ENCODE peak calls at places on chromosomes 11 and 22, in seven cellular contexts. V, Y, E, X, A, J and W are unnamed samples.

GRCh38 chr11:32266611-32267010 is 168.7 kb downstream of the WT1 start:
- DNase-seq in V (peak), Y (no peak), E (no peak), X (peak), A (no peak), J (no peak), W (no peak)

GRCh38 chr11:122897606-122898210 is 15.1 kb downstream of the JHY start:
- DNase-seq in V (peak), Y (no peak), E (peak), X (peak), A (peak), J (no peak), W (no peak)

GRCh38 chr11:13042873-13043338 is 33.8 kb downstream of the RASSF10 start:
- DNase-seq in V (no peak), Y (no peak), E (peak), X (no peak), A (no peak), J (no peak), W (no peak)

GRCh38 chr11:118267486-118267885 is 3.4 kb upstream of the MPZL2 start:
- DNase-seq in V (no peak), Y (no peak), E (no peak), X (no peak), A (no peak), J (no peak), W (no peak)

GRCh38 chr22:45302047-45302446 is 7.7 kb upstream of the FAM118A start:
- DNase-seq in V (peak), Y (no peak), E (peak), X (peak), A (peak), J (no peak), W (no peak)

GRCh38 chr22:45230026-45230845 is 10.5 kb downstream of the KIAA0930 start:
- DNase-seq in V (no peak), Y (no peak), E (no peak), X (no peak), A (no peak), J (no peak), W (no peak)

GRCh38 chr22:17283423-17283822 is 64.2 kb upstream of the ADA2 start:
- DNase-seq in V (no peak), Y (no peak), E (no peak), X (no peak), A (no peak), J (no peak), W (no peak)

GRCh38 chr11:83361831-83362230 is 75.7 kb upstream of the CCDC90B start:
- DNase-seq in V (no peak), Y (no peak), E (no peak), X (no peak), A (no peak), J (no peak), W (no peak)

GRCh38 chr22:44023404-44024287 is 456 bp upstream of the PARVB start:
- DNase-seq in V (peak), Y (peak), E (no peak), X (peak), A (peak), J (peak), W (no peak)

GRCh38 chr11:93024376-93024775 is 54.9 kb downstream of the MTNR1B start:
- DNase-seq in V (no peak), Y (no peak), E (no peak), X (peak), A (peak), J (no peak), W (no peak)

GRCh38 chr22:30196141-30196866 is 50.3 kb downstream of the LIF start:
- DNase-seq in V (peak), Y (peak), E (peak), X (peak), A (peak), J (peak), W (no peak)

GRCh38 chr22:44676441-44677298 is 25.3 kb upstream of the PRR5 start:
- DNase-seq in V (peak), Y (no peak), E (no peak), X (peak), A (no peak), J (peak), W (no peak)

GRCh38 chr11:121886956-121887355 is 229.1 kb downstream of the BLID start:
- DNase-seq in V (no peak), Y (no peak), E (no peak), X (no peak), A (no peak), J (no peak), W (no peak)

GRCh38 chr22:39665229-39665628 is 94.7 kb downstream of the CACNA1I start:
- DNase-seq in V (no peak), Y (no peak), E (no peak), X (no peak), A (no peak), J (no peak), W (no peak)

GRCh38 chr11:60594998-60595637 is 79.9 kb downstream of the MS4A13 start:
- DNase-seq in V (no peak), Y (no peak), E (no peak), X (no peak), A (no peak), J (no peak), W (no peak)

DNA sequence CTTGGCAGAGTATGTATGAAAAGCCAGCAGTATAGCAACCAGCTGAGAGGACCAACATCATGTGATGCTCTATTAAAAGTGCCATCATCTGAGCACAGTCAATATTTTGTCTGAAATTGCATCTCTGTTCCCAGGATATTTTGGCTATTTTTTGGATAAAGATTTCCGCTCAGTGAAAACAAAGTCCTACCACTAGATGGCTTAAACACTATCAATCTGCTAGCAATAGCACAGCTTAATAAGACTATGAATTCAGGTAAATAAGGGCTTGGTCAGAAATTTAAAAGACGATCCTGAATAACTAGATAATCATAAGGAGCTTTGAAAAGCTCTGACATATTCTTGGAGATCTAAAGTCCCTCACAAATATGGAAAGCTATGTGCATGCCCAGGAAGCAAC is 74.4 kb downstream of the MS4A13 start:
- DNase-seq in V (no peak), Y (no peak), E (peak), X (no peak), A (no peak), J (no peak), W (no peak)
- TF ChIP-seq CTCF in V (no peak), Y (peak), E (no peak), X (peak), A (no peak), J (no peak), W (peak)

GRCh38 chr22:37442537-37442936 is 15.3 kb upstream of the ELFN2 start:
- DNase-seq in V (peak), Y (peak), E (peak), X (peak), A (no peak), J (no peak), W (no peak)

GRCh38 chr22:37445501-37445900 is 18.2 kb upstream of the ELFN2 start:
- DNase-seq in V (no peak), Y (no peak), E (no peak), X (no peak), A (no peak), J (no peak), W (no peak)

GRCh38 chr22:37440875-37441274 is 13.6 kb upstream of the ELFN2 start:
- DNase-seq in V (no peak), Y (no peak), E (no peak), X (no peak), A (no peak), J (no peak), W (no peak)

GRCh38 chr22:37443977-37444376 is 16.7 kb upstream of the ELFN2 start:
- DNase-seq in V (no peak), Y (no peak), E (no peak), X (no peak), A (no peak), J (no peak), W (no peak)

DNA sequence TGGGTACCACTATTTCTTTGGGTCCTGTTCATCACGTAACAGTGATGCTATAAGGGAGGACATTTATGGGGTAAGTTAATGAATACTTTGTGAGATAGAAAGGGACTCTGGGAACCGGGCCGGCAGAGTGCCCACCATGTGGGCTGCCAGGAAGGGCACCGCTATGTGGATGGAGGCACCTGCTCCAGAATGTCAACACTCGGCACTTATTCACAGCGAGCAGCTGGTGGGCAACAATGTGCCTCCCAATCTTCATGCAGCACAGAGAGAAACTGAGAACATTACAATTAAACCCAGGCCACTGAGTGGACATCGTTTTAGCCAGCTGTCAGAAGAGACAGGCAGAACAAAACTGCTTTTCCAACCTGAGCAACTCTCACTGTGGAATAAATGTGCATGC is 15.8 kb upstream of the ELFN2 start:
- DNase-seq in V (no peak), Y (no peak), E (no peak), X (no peak), A (no peak), J (no peak), W (no peak)
- TF ChIP-seq CTCF in V (no peak), Y (no peak), E (no peak), X (no peak), A (no peak), J (no peak), W (no peak)

GRCh38 chr22:19766506-19767426 is 6.2 kb downstream of the TBX1 start:
- DNase-seq in V (peak), Y (peak), E (no peak), X (no peak), A (no peak), J (peak), W (no peak)
- TF ChIP-seq CTCF in V (peak), Y (peak), E (peak), X (peak), A (peak), J (no peak), W (no peak)

GRCh38 chr22:19630614-19631013 is 83.7 kb upstream of the SEPTIN5 start:
- DNase-seq in V (no peak), Y (no peak), E (no peak), X (no peak), A (no peak), J (no peak), W (no peak)

GRCh38 chr22:19628038-19628776 is 86.1 kb upstream of the SEPTIN5 start:
- DNase-seq in V (no peak), Y (no peak), E (no peak), X (no peak), A (no peak), J (no peak), W (no peak)

GRCh38 chr22:19629331-19629719 is 85.0 kb upstream of the SEPTIN5 start:
- DNase-seq in V (no peak), Y (no peak), E (no peak), X (no peak), A (no peak), J (no peak), W (no peak)

GRCh38 chr22:19631899-19632670 is 82.2 kb upstream of the SEPTIN5 start:
- DNase-seq in V (peak), Y (peak), E (peak), X (peak), A (peak), J (no peak), W (peak)

GRCh38 chr22:19629720-19630419 is 84.4 kb upstream of the SEPTIN5 start:
- DNase-seq in V (peak), Y (peak), E (peak), X (peak), A (peak), J (peak), W (peak)
- TF ChIP-seq CTCF in V (peak), Y (peak), E (peak), X (peak), A (peak), J (no peak), W (peak)